ENCODE peak calls at places on chromosomes 13 and 19, in eight cellular contexts. S is stimulated activated CD4-positive, alpha-beta T cell treated with anti-CD3 and anti-CD28 coated beads, Interleukin-12 subunit alpha, Interleukin-12 subunit beta, amount 100 ng/mL, for 4 hours; N is effector CD8-positive, alpha-beta T cell; B is brain microvascular endothelial cell; H is IMR-90; I is stimulated activated naive CD8-positive, alpha-beta T cell treated with anti-CD3 and anti-CD28 coated beads, Interleukin-15, Interleukin-2, amounts not matched to agents 100 U/mL and 50 U/mL, for 24 hours; Y is Calu3; Q is AG04449. R is an unnamed sample.

GRCh38 chr19:38870612-38871011 is 7.5 kb downstream of the RINL start:
- DNase-seq in N (no peak), Y (no peak), S (no peak), B (no peak), I (no peak), Q (no peak), H (no peak), R (no peak)

GRCh38 chr19:47270408-47270807 is 4.3 kb upstream of the INAFM1 start:
- DNase-seq in I (no peak), Q (no peak), N (no peak), B (no peak), Y (no peak), H (no peak), S (no peak), R (no peak)

GRCh38 chr13:23020246-23020843 is 160.4 kb upstream of the SGCG start:
- DNase-seq in Q (no peak), S (peak), N (no peak), H (peak), I (peak), B (peak), Y (peak), R (peak)

GRCh38 chr13:113927661-113928581 is 46.0 kb downstream of the C13orf46 start:
- DNase-seq in H (peak), N (no peak), S (no peak), Q (peak), I (no peak), Y (no peak), B (peak), R (peak)

GRCh38 chr13:30806784-30807183 is 71.4 kb downstream of the ALOX5AP start:
- DNase-seq in Q (no peak), I (no peak), Y (no peak), H (peak), N (no peak), B (peak), S (no peak), R (peak)

GRCh38 chr19:41588497-41589209 is 12.7 kb downstream of the CEACAM21 start:
- DNase-seq in S (no peak), I (no peak), Y (peak), H (peak), B (peak), Q (no peak), N (no peak), R (peak)

GRCh38 chr19:4197625-4198466 is 15.4 kb downstream of the ANKRD24 start:
- DNase-seq in B (no peak), N (no peak), Q (no peak), H (no peak), Y (no peak), S (no peak), I (no peak), R (no peak)

GRCh38 chr19:2517881-2518601 is 42.1 kb downstream of the GADD45B start:
- DNase-seq in I (no peak), H (no peak), B (no peak), N (no peak), Q (no peak), Y (no peak), S (no peak), R (peak)

GRCh38 chr13:28558126-28558525 is 63.2 kb upstream of the FLT1 start:
- DNase-seq in S (no peak), N (no peak), Q (peak), B (peak), Y (no peak), H (peak), I (no peak), R (peak)

GRCh38 chr13:58376775-58377174 is 745.2 kb downstream of the PCDH17 start:
- DNase-seq in Q (no peak), S (no peak), I (no peak), B (no peak), N (no peak), Y (no peak), H (no peak), R (no peak)

GRCh38 chr19:29663861-29664752 is 1.2 kb upstream of the PLEKHF1 start:
- DNase-seq in H (peak), I (no peak), S (no peak), Y (no peak), N (no peak), Q (no peak), B (peak), R (no peak)

GRCh38 chr19:41161903-41162302 is 31.1 kb upstream of the CYP2S1 start:
- DNase-seq in B (no peak), Q (no peak), Y (no peak), S (no peak), H (no peak), N (no peak), I (peak), R (no peak)

GRCh38 chr13:58882556-58882955 is 1251.0 kb downstream of the PCDH17 start:
- DNase-seq in S (no peak), Q (no peak), B (no peak), Y (no peak), I (no peak), N (no peak), H (no peak), R (no peak)

GRCh38 chr13:99313941-99314340 is 6.7 kb upstream of the GPR183 start:
- DNase-seq in Y (no peak), B (no peak), H (no peak), S (no peak), Q (no peak), I (no peak), N (no peak), R (no peak)

GRCh38 chr19:6611441-6611852 is 20.5 kb upstream of the CD70 start:
- DNase-seq in N (no peak), I (no peak), S (no peak), Y (no peak), H (no peak), Q (no peak), B (no peak), R (no peak)

GRCh38 chr13:31246918-31247317 is 47.1 kb downstream of the B3GLCT start:
- DNase-seq in H (no peak), Y (no peak), I (no peak), S (no peak), Q (no peak), N (no peak), B (no peak), R (no peak)

GRCh38 chr19:33193864-33194362 is at the start of gene LRP3:
- DNase-seq in N (no peak), Y (no peak), H (peak), Q (no peak), I (no peak), B (no peak), S (no peak), R (peak)

GRCh38 chr19:56333506-56333905 is 18.9 kb upstream of the ZSCAN5A start:
- DNase-seq in H (peak), Q (no peak), I (peak), N (no peak), S (peak), Y (peak), B (peak), R (peak)

GRCh38 chr13:57629821-57630235 is 1.7 kb upstream of the PCDH17 start:
- DNase-seq in N (no peak), H (peak), Q (no peak), I (peak), S (no peak), B (peak), Y (no peak), R (peak)

GRCh38 chr19:56622374-56622773 is 20.6 kb upstream of the SMIM17 start:
- DNase-seq in B (no peak), Q (no peak), H (no peak), N (no peak), I (no peak), Y (no peak), S (no peak), R (no peak)

GRCh38 chr19:13832096-13832495 is 36.9 kb downstream of the ZSWIM4 start:
- DNase-seq in I (no peak), S (no peak), Y (no peak), B (no peak), Q (no peak), H (no peak), N (no peak), R (no peak)

GRCh38 chr13:98466634-98467236 is 110.2 kb downstream of the STK24 start:
- DNase-seq in N (no peak), H (peak), Y (peak), I (peak), S (peak), B (peak), Q (no peak), R (peak)

GRCh38 chr19:36891768-36892357 is 24.2 kb downstream of the ZNF829 start:
- DNase-seq in S (no peak), I (no peak), N (no peak), Y (no peak), Q (no peak), B (no peak), H (no peak), R (no peak)

GRCh38 chr19:18697680-18698079 is 14.2 kb downstream of the CRTC1 start:
- DNase-seq in S (no peak), Y (peak), N (no peak), I (no peak), B (no peak), H (no peak), Q (no peak), R (no peak)

GRCh38 chr13:30918662-30919405 is 12.8 kb downstream of the MEDAG start:
- DNase-seq in N (no peak), I (no peak), H (no peak), Q (no peak), Y (no peak), S (no peak), B (no peak), R (peak)

GRCh38 chr19:48741222-48741999 is 1.0 kb upstream of the RASIP1 start:
- DNase-seq in Q (no peak), Y (peak), H (no peak), N (no peak), S (peak), I (peak), B (no peak), R (no peak)

GRCh38 chr13:39047560-39047959 is 9.3 kb downstream of the NHLRC3 start:
- DNase-seq in Q (no peak), H (no peak), Y (peak), N (no peak), B (no peak), S (no peak), I (no peak), R (no peak)

GRCh38 chr13:52010890-52011689 is at the start of gene ATP7B:
- DNase-seq in Y (no peak), B (no peak), I (peak), Q (no peak), N (no peak), S (peak), H (no peak), R (no peak)

GRCh38 chr19:47623151-47623920 is 14.4 kb downstream of the BICRA start:
- DNase-seq in I (no peak), N (no peak), H (no peak), S (no peak), Y (no peak), B (no peak), Q (no peak), R (no peak)

GRCh38 chr19:3509566-3509989 is 3.5 kb downstream of the FZR1 start:
- DNase-seq in N (no peak), Y (no peak), Q (no peak), H (peak), I (peak), B (peak), S (no peak), R (peak)

GRCh38 chr13:61728468-61728867 is 312.8 kb upstream of the PCDH20 start:
- DNase-seq in S (no peak), Y (no peak), B (no peak), H (no peak), N (no peak), Q (no peak), I (no peak), R (peak)

R was measured in fibroblast of lung.